ENCODE peak calls at places on chromosomes 3 and 15, in five cellular contexts. G, P, M, W and O are unnamed samples.

GRCh38 chr3:49799761-49800160 is at the start of gene CDHR4:
- DNase-seq in G (peak; percentile 71), P (no peak), M (peak; percentile 23), W (no peak), O (peak; percentile 80)

GRCh38 chr3:152811974-152812760 is 22.8 kb upstream of the P2RY1 start:
- DNase-seq in G (no peak), P (no peak), M (no peak), W (no peak), O (no peak)

GRCh38 chr15:31605467-31605931 is 278.9 kb downstream of the KLF13 start:
- DNase-seq in G (peak; percentile 5), P (no peak), M (peak; percentile 21), W (no peak), O (peak; percentile 73)

GRCh38 chr15:58342508-58342907 is 89.3 kb upstream of the LIPC start:
- DNase-seq in G (no peak), P (no peak), M (no peak), W (no peak), O (no peak)

GRCh38 chr3:155079795-155080546 is at the start of gene MME:
- DNase-seq in G (peak; percentile 83), P (no peak), M (peak; percentile 32), W (no peak), O (peak; percentile 88)

GRCh38 chr3:16534914-16535301 is 21.4 kb upstream of the RFTN1 start:
- DNase-seq in G (no peak), P (no peak), M (no peak), W (no peak), O (no peak)

GRCh38 chr15:34079904-34080303 is 21.8 kb downstream of the EMC7 start:
- DNase-seq in G (no peak), P (no peak), M (no peak), W (no peak), O (no peak)

GRCh38 chr3:51773529-51773928 is 5.5 kb downstream of the IQCF6 start:
- DNase-seq in G (no peak), P (no peak), M (no peak), W (no peak), O (no peak)

GRCh38 chr15:62209821-62210220 is 44.7 kb upstream of the C2CD4B start:
- DNase-seq in G (no peak), P (no peak), M (no peak), W (no peak), O (no peak)

GRCh38 chr3:102181202-102181920 is 253.5 kb upstream of the ZPLD1 start:
- DNase-seq in G (peak; percentile 91), P (no peak), M (peak; percentile 85), W (no peak), O (peak; percentile 86)

GRCh38 chr3:54865316-54865715 is 62.5 kb downstream of the LRTM1 start:
- DNase-seq in G (no peak), P (no peak), M (no peak), W (no peak), O (no peak)

GRCh38 chr3:9293066-9293465 is 43.6 kb upstream of the SRGAP3 start:
- DNase-seq in G (no peak), P (no peak), M (no peak), W (no peak), O (no peak)

GRCh38 chr15:40252438-40253178 is 13.7 kb downstream of the PAK6 start:
- DNase-seq in G (peak; percentile 29), P (peak; percentile 62), M (no peak), W (no peak), O (peak; percentile 33)

GRCh38 chr3:20240154-20240883 is 54.3 kb upstream of the SGO1 start:
- DNase-seq in G (no peak), P (no peak), M (no peak), W (no peak), O (no peak)

GRCh38 chr3:24763421-24763820 is 268.8 kb upstream of the THRB start:
- DNase-seq in G (no peak), P (no peak), M (peak; percentile 1), W (no peak), O (no peak)

GRCh38 chr3:23256741-23257435 is 53.8 kb downstream of the UBE2E2 start:
- DNase-seq in G (no peak), P (no peak), M (peak; percentile 5), W (no peak), O (no peak)

GRCh38 chr15:41256577-41257038 is 25.5 kb downstream of the CHP1 start:
- DNase-seq in G (peak; percentile 71), P (peak; percentile 57), M (peak; percentile 43), W (no peak), O (no peak)

GRCh38 chr3:172476339-172476738 is 28.1 kb upstream of the GHSR start:
- DNase-seq in G (no peak), P (no peak), M (no peak), W (no peak), O (no peak)

GRCh38 chr15:100043069-100043641 is 298.6 kb downstream of the ADAMTS17 start:
- DNase-seq in G (peak; percentile 76), P (no peak), M (peak; percentile 87), W (no peak), O (peak; percentile 13)

GRCh38 chr3:35849963-35850362 is 210.6 kb downstream of the ARPP21 start:
- DNase-seq in G (no peak), P (no peak), M (no peak), W (no peak), O (no peak)

GRCh38 chr15:40281057-40281850 is 1.6 kb downstream of the ANKRD63 start:
- DNase-seq in G (no peak), P (no peak), M (no peak), W (no peak), O (no peak)

GRCh38 chr3:121517950-121518349 is 27.8 kb downstream of the POLQ start:
- DNase-seq in G (no peak), P (no peak), M (no peak), W (no peak), O (peak; percentile 7)

GRCh38 chr3:52373676-52374075 is 57.6 kb downstream of the DNAH1 start:
- DNase-seq in G (no peak), P (no peak), M (no peak), W (no peak), O (peak; percentile 47)

GRCh38 chr15:80832676-80833075 is 53.5 kb downstream of the CEMIP start:
- DNase-seq in G (no peak), P (no peak), M (no peak), W (no peak), O (peak; percentile 15)

GRCh38 chr15:48025118-48025517 is 95.7 kb upstream of the SLC24A5 start:
- DNase-seq in G (no peak), P (no peak), M (no peak), W (no peak), O (peak; percentile 12)

GRCh38 chr3:183548262-183548769 is 7.2 kb downstream of the KLHL6 start:
- DNase-seq in G (peak; percentile 74), P (no peak), M (peak; percentile 94), W (no peak), O (peak; percentile 75)

GRCh38 chr3:156037356-156037755 is 83.0 kb upstream of the KCNAB1 start:
- DNase-seq in G (peak; percentile 6), P (no peak), M (no peak), W (no peak), O (no peak)

GRCh38 chr15:31598620-31599019 is 272.0 kb downstream of the KLF13 start:
- DNase-seq in G (no peak), P (peak; percentile 61), M (no peak), W (no peak), O (no peak)

GRCh38 chr3:15315003-15315402 is 17.4 kb downstream of the SH3BP5 start:
- DNase-seq in G (no peak), P (no peak), M (peak; percentile 88), W (no peak), O (no peak)

GRCh38 chr15:52236015-52236414 is 44.8 kb upstream of the GNB5 start:
- DNase-seq in G (peak; percentile 9), P (no peak), M (no peak), W (no peak), O (no peak)

DNA sequence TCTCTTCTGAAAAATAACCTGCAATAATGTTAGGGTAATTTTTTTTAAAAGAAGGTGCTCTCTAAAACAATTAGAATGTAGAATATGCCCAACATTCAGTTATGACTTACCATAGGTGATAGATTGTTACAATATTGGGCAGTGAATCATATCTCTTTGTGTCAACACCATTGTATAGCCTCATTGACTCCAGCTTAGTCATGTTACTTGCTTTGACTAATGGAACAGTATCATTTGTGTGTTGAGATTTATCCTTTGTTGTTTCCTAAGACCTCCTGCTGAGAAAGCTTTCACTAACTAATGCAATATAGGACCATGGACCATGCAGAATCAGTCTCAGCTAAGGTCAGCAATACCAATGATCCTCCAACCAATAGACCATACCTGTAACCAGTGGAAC is 1106.4 kb downstream of the SI start:
- DNase-seq in G (no peak), P (no peak), M (no peak), W (no peak), O (no peak)
- H3K4me3 ChIP-seq in G (no peak overlapping the region), P (no peak overlapping the region), M (no peak overlapping the region), W (no peak overlapping the region), O (no peak overlapping the region)

GRCh38 chr15:65363306-65363705 is 14.5 kb downstream of the IGDCC3 start:
- DNase-seq in G (no peak), P (no peak), M (no peak), W (no peak), O (no peak)

GRCh38 chr15:65363766-65364165 is 14.0 kb downstream of the IGDCC3 start:
- DNase-seq in G (no peak), P (no peak), M (no peak), W (no peak), O (no peak)

GRCh38 chr15:65362491-65362890 is 15.3 kb downstream of the IGDCC3 start:
- DNase-seq in G (no peak), P (no peak), M (no peak), W (no peak), O (no peak)

GRCh38 chr15:65366122-65366892 is 11.5 kb downstream of the IGDCC3 start:
- DNase-seq in G (no peak), P (no peak), M (no peak), W (no peak), O (no peak)

GRCh38 chr15:65365229-65365628 is 12.6 kb downstream of the IGDCC3 start:
- DNase-seq in G (no peak), P (no peak), M (no peak), W (no peak), O (peak; percentile 50)
- H3K4me3 ChIP-seq in G (no peak overlapping the region), P (no peak overlapping the region), M (no peak overlapping the region), W (no peak overlapping the region), O (no peak overlapping the region)

DNA sequence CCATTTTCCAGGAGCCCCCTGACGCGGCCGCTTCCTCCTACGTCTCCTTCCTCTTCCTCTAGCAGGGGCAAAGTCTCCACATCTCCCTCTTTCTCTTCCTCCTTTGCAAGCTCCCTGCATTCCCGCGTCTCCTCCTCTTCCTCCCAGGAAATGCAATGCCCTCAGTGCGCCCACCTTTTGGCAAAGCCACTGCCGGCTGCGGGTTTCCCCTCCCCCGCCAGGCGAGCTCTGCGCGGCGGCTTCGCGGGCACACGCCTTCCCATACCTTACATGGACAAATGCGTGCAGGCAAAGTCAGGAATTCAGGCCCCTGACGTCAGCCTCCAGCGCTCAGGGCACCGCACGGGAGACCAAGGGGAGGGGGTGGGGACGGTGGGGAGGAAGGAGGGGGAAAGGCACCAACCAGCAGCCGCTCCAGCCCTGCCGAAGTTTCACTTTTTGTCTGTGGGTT is 434 bp upstream of the LPP start:
- DNase-seq in G (peak; percentile 97), P (peak; percentile 83), M (peak; percentile 94), W (no peak), O (peak; percentile 96)
- H3K4me3 ChIP-seq in G (peak overlapping the region; percentile 57), P (peak overlapping the region; percentile 82), M (peak overlapping the region; percentile 73), W (peak overlapping the region; percentile 72), O (peak overlapping the region; percentile 97)

DNA sequence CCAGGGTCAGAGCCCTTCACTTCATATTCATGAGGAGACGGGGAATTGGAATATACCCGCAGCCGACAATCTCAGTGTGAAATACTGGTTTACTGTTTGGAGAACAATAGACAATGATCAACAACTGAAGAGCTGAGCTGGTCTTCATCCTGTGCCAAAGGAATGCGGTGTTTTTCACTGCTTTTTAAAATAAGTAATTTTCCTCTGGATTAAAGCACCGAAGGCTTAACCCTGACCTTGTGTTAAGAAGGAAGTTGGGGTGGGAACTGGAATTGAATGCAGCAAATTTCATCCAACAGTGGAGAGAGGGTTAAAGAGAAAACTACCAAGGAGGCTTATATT is at the start of gene TM4SF18:
- DNase-seq in G (no peak), P (no peak), M (no peak), W (no peak), O (no peak)
- H3K4me3 ChIP-seq in G (no peak within 1 kb of the TSS), P (no peak within 1 kb of the TSS), M (no peak within 1 kb of the TSS), W (no peak within 1 kb of the TSS), O (no peak within 1 kb of the TSS)